ENCODE peak calls at places on chromosomes 11 and 22, in six cellular contexts. Z is transverse colon, J is stomach, U is IMR-90, C is gastrocnemius medialis, I is K562. R is an unnamed sample.

GRCh38 chr11:71342951-71343827 is 90.8 kb upstream of the SHANK2 start:
- DNase-seq in Z (peak; percentile 38), J (peak; percentile 58), U (peak; percentile 15), C (no peak), I (peak; percentile 67), R (peak; percentile 65)

GRCh38 chr22:36734171-36735058 is 30.9 kb upstream of the CACNG2 start:
- DNase-seq in Z (no peak), J (peak; percentile 21), U (peak; percentile 51), C (peak; percentile 23), I (no peak), R (peak; percentile 34)

GRCh38 chr11:115439385-115439784 is 64.8 kb downstream of the CADM1 start:
- DNase-seq in Z (no peak), J (no peak), U (peak; percentile 79), C (no peak), I (no peak), R (no peak)

GRCh38 chr22:36405671-36406070 is 17.9 kb upstream of the MYH9 start:
- DNase-seq in Z (peak; percentile 56), J (peak; percentile 36), U (no peak), C (peak; percentile 23), I (no peak), R (no peak)

GRCh38 chr22:49972163-49973017 is 11.8 kb downstream of the PIM3 start:
- DNase-seq in Z (no peak), J (peak; percentile 42), U (no peak), C (peak; percentile 70), I (no peak), R (no peak)

GRCh38 chr22:50314455-50315288 is 7.2 kb upstream of the PLXNB2 start:
- DNase-seq in Z (peak; percentile 89), J (peak; percentile 54), U (no peak), C (no peak), I (peak; percentile 61), R (no peak)

GRCh38 chr11:119144825-119145476 is 3.9 kb upstream of the ABCG4 start:
- DNase-seq in Z (peak; percentile 76), J (peak; percentile 69), U (peak; percentile 68), C (peak; percentile 43), I (peak; percentile 95), R (peak; percentile 69)

GRCh38 chr11:35804446-35805040 is 139.3 kb upstream of the LDLRAD3 start:
- DNase-seq in Z (no peak), J (no peak), U (no peak), C (no peak), I (no peak), R (no peak)

GRCh38 chr11:81674211-81674610 is 1059.5 kb downstream of the FAM181B start:
- DNase-seq in Z (no peak), J (no peak), U (no peak), C (no peak), I (no peak), R (no peak)

GRCh38 chr22:46974631-46975585 is 212.5 kb downstream of the TBC1D22A start:
- DNase-seq in Z (no peak), J (no peak), U (no peak), C (no peak), I (no peak), R (no peak)

GRCh38 chr22:26914786-26915185 is 257.4 kb downstream of the MIAT start:
- DNase-seq in Z (no peak), J (no peak), U (no peak), C (no peak), I (no peak), R (no peak)

GRCh38 chr22:42637555-42637954 is 2.8 kb downstream of the ATP5MGL start:
- DNase-seq in Z (no peak), J (no peak), U (no peak), C (peak; percentile 68), I (no peak), R (no peak)

GRCh38 chr11:70915158-70915795 is 337.1 kb downstream of the SHANK2 start:
- DNase-seq in Z (no peak), J (no peak), U (no peak), C (no peak), I (no peak), R (no peak)

GRCh38 chr11:119376197-119376847 is 5.2 kb downstream of the USP2 start:
- DNase-seq in Z (no peak), J (peak; percentile 84), U (peak; percentile 37), C (peak; percentile 87), I (no peak), R (peak; percentile 80)

GRCh38 chr22:47307326-47307725 is 544.9 kb downstream of the TBC1D22A start:
- DNase-seq in Z (no peak), J (no peak), U (peak; percentile 57), C (no peak), I (peak; percentile 45), R (no peak)

GRCh38 chr11:73140213-73141030 is 1.7 kb downstream of the FCHSD2 start:
- DNase-seq in Z (no peak), J (peak; percentile 48), U (peak; percentile 52), C (no peak), I (no peak), R (peak; percentile 49)

GRCh38 chr22:31739795-31740201 is 10.1 kb downstream of the PRR14L start:
- DNase-seq in Z (no peak), J (no peak), U (no peak), C (no peak), I (no peak), R (no peak)

GRCh38 chr22:24101966-24102365 is 79.3 kb upstream of the SUSD2 start:
- DNase-seq in Z (no peak), J (no peak), U (no peak), C (no peak), I (no peak), R (no peak)

GRCh38 chr11:128891912-128892398 is 799 bp downstream of the KCNJ5 start:
- DNase-seq in Z (no peak), J (peak; percentile 65), U (no peak), C (no peak), I (no peak), R (peak; percentile 33)

GRCh38 chr22:19060356-19061009 is 61.7 kb downstream of the DGCR2 start:
- DNase-seq in Z (no peak), J (no peak), U (peak; percentile 86), C (no peak), I (no peak), R (no peak)

GRCh38 chr11:40252236-40252635 is 1207.2 kb downstream of the LRRC4C start:
- DNase-seq in Z (no peak), J (no peak), U (no peak), C (no peak), I (no peak), R (no peak)

GRCh38 chr11:2534131-2534956 is 89.5 kb downstream of the KCNQ1 start:
- DNase-seq in Z (peak; percentile 7), J (no peak), U (no peak), C (no peak), I (no peak), R (no peak)

GRCh38 chr22:48869788-48870187 is 957.9 kb downstream of the BRD1 start:
- DNase-seq in Z (no peak), J (no peak), U (no peak), C (no peak), I (no peak), R (no peak)
- H3K9me3 ChIP-seq in Z (no peaks in the 10 kb centered on the region), J (peaks cover 11% of the 10 kb centered on the region), U (peaks cover 48% of the 10 kb centered on the region), C (no peaks in the 10 kb centered on the region), I (no peaks in the 10 kb centered on the region), R (no peaks in the 10 kb centered on the region)

GRCh38 chr11:17276236-17277023 is at the start of gene NUCB2:
- DNase-seq in Z (peak; percentile 97), J (peak; percentile 98), U (peak; percentile 93), C (peak; percentile 94), I (peak; percentile 97), R (peak; percentile 99)
- TF ChIP-seq POLR2A in Z (peak; percentile 62), J (no peak), U (peak; percentile 72), C (peak; percentile 42), I (peak; percentile 92), R (peak; percentile 68)

GRCh38 chr22:21568207-21569075 is 927 bp downstream of the UBE2L3 start:
- DNase-seq in Z (peak; percentile 39), J (no peak), U (peak; percentile 24), C (peak; percentile 19), I (peak; percentile 87), R (peak; percentile 38)
- H3K4me1 ChIP-seq in Z (peaks cover 32% of the 10 kb centered on the region), J (peaks cover 52% of the 10 kb centered on the region), U (peaks cover 9% of the 10 kb centered on the region), C (peaks cover 36% of the 10 kb centered on the region), I (peaks cover 43% of the 10 kb centered on the region), R (peaks cover 24% of the 10 kb centered on the region)

GRCh38 chr11:102773388-102773787 is 7.0 kb downstream of the MMP10 start:
- DNase-seq in Z (no peak), J (no peak), U (no peak), C (no peak), I (no peak), R (no peak)

GRCh38 chr11:102780491-102780918 is at the start of gene MMP10:
- DNase-seq in Z (no peak), J (no peak), U (peak; percentile 74), C (no peak), I (no peak), R (no peak)

GRCh38 chr11:102771351-102771750 is 9.1 kb downstream of the MMP10 start:
- DNase-seq in Z (no peak), J (no peak), U (peak; percentile 22), C (no peak), I (no peak), R (no peak)

GRCh38 chr11:102776454-102776853 is 4.0 kb downstream of the MMP10 start:
- DNase-seq in Z (no peak), J (no peak), U (no peak), C (no peak), I (no peak), R (no peak)
- H3K9me3 ChIP-seq in Z (no peaks in the 10 kb centered on the region), J (no peaks in the 10 kb centered on the region), U (no peaks in the 10 kb centered on the region), C (no peaks in the 10 kb centered on the region), I (no peaks in the 10 kb centered on the region), R (no peaks in the 10 kb centered on the region)

GRCh38 chr11:60915250-60915914 is 1.4 kb downstream of the TMEM109 start:
- DNase-seq in Z (peak; percentile 79), J (peak; percentile 77), U (peak; percentile 50), C (peak; percentile 69), I (no peak), R (peak; percentile 76)
- TF ChIP-seq POLR2A in Z (no peak), J (no peak), U (no peak), C (no peak), I (no peak), R (no peak)

GRCh38 chr11:114172055-114172861 is 112.7 kb downstream of the ZBTB16 start:
- DNase-seq in Z (no peak), J (no peak), U (no peak), C (peak; percentile 70), I (no peak), R (no peak)
- H3K4me1 ChIP-seq in Z (peaks cover 97% of the 10 kb centered on the region), J (peaks cover 100% of the 10 kb centered on the region), U (no peaks in the 10 kb centered on the region), C (peaks cover 97% of the 10 kb centered on the region), I (no peaks in the 10 kb centered on the region), R (peaks cover 81% of the 10 kb centered on the region)